ENCODE peak calls at places on chromosomes 6 and 20, in eight cellular contexts. S is breast epithelium, F is H1, Q is sigmoid colon, N is endothelial cell of umbilical vein, K is spleen, W is stomach, T is vagina. V is an unnamed sample.

GRCh38 chr20:25340380-25340779 is 50.3 kb downstream of the ABHD12 start:
- DNase-seq in S (no peak), F (no peak), Q (no peak), N (no peak), K (no peak), W (no peak), T (no peak), V (no peak)

GRCh38 chr20:63775096-63775978 is 35.8 kb downstream of the SLC2A4RG start:
- DNase-seq in S (no peak), F (no peak), Q (no peak), N (peak; percentile 60), K (no peak), W (no peak), T (no peak), V (no peak)

GRCh38 chr6:2580996-2581395 is 169.7 kb downstream of the MYLK4 start:
- DNase-seq in S (no peak), F (no peak), Q (no peak), N (no peak), K (no peak), W (no peak), T (no peak), V (no peak)

GRCh38 chr6:144090384-144090783 is 5.0 kb downstream of the SF3B5 start:
- DNase-seq in S (no peak), F (no peak), Q (no peak), N (no peak), K (no peak), W (no peak), T (no peak), V (no peak)

GRCh38 chr6:99940582-99940981 is 53.4 kb downstream of the MCHR2 start:
- DNase-seq in S (no peak), F (no peak), Q (no peak), N (no peak), K (no peak), W (no peak), T (no peak), V (no peak)

GRCh38 chr20:54011352-54011751 is 59.0 kb downstream of the BCAS1 start:
- DNase-seq in S (no peak), F (no peak), Q (no peak), N (no peak), K (no peak), W (no peak), T (no peak), V (no peak)

GRCh38 chr20:24972341-24972740 is 20.2 kb downstream of the APMAP start:
- DNase-seq in S (no peak), F (no peak), Q (peak; percentile 21), N (no peak), K (no peak), W (no peak), T (peak; percentile 71), V (no peak)

GRCh38 chr20:6718660-6719059 is 48.8 kb upstream of the BMP2 start:
- DNase-seq in S (no peak), F (no peak), Q (no peak), N (peak; percentile 29), K (no peak), W (no peak), T (no peak), V (no peak)

GRCh38 chr6:145587342-145587741 is 148.0 kb downstream of the EPM2A start:
- DNase-seq in S (no peak), F (no peak), Q (no peak), N (no peak), K (no peak), W (no peak), T (no peak), V (no peak)

GRCh38 chr6:125957845-125958244 is 1.3 kb downstream of the HINT3 start:
- DNase-seq in S (no peak), F (no peak), Q (no peak), N (peak; percentile 66), K (no peak), W (no peak), T (no peak), V (no peak)

GRCh38 chr20:46307139-46307998 is 929 bp downstream of the CDH22 start:
- DNase-seq in S (no peak), F (peak; percentile 49), Q (peak; percentile 74), N (peak; percentile 22), K (peak; percentile 93), W (peak; percentile 52), T (no peak), V (peak; percentile 97)

GRCh38 chr6:52759085-52759484 is 4.2 kb downstream of the GSTA2 start:
- DNase-seq in S (no peak), F (no peak), Q (no peak), N (no peak), K (no peak), W (no peak), T (no peak), V (no peak)

GRCh38 chr20:43462369-43463132 is 4.9 kb downstream of the SRSF6 start:
- DNase-seq in S (no peak), F (no peak), Q (no peak), N (no peak), K (no peak), W (no peak), T (no peak), V (no peak)
- TF ChIP-seq POLR2A in S (no peak), F (peak; percentile 25), Q (no peak), N (no peak), K (no peak), W (no peak), T (no peak), V (no peak)

GRCh38 chr6:156557269-156557885 is 219.8 kb upstream of the ARID1B start:
- DNase-seq in S (no peak), F (no peak), Q (no peak), N (no peak), K (peak; percentile 63), W (peak; percentile 62), T (peak; percentile 62), V (no peak)
- TF ChIP-seq POLR2AphosphoS5 in S (no peak), F (no peak), Q (no peak), N (no peak), K (no peak), W (no peak), T (no peak), V (no peak)

GRCh38 chr6:15500078-15500740 is 162.6 kb downstream of the DTNBP1 start:
- DNase-seq in S (no peak), F (no peak), Q (peak; percentile 37), N (no peak), K (no peak), W (no peak), T (no peak), V (no peak)
- TF ChIP-seq POLR2A in S (no peak), F (no peak), Q (no peak), N (no peak), K (no peak), W (no peak), T (no peak), V (no peak)

GRCh38 chr6:33391278-33392167 is at the start of gene KIFC1:
- DNase-seq in S (peak; percentile 99), F (peak; percentile 99), Q (peak; percentile 100), N (peak; percentile 100), K (peak; percentile 100), W (peak; percentile 99), T (peak; percentile 100), V (peak; percentile 91)

GRCh38 chr6:33390173-33390572 is 1.4 kb upstream of the KIFC1 start:
- DNase-seq in S (no peak), F (no peak), Q (no peak), N (no peak), K (no peak), W (no peak), T (no peak), V (no peak)

GRCh38 chr6:33392168-33392947 is 735 bp downstream of the KIFC1 start:
- DNase-seq in S (no peak), F (no peak), Q (no peak), N (peak; percentile 28), K (no peak), W (no peak), T (no peak), V (no peak)

GRCh38 chr6:33392979-33393378 is 1.4 kb downstream of the KIFC1 start:
- DNase-seq in S (no peak), F (no peak), Q (no peak), N (no peak), K (no peak), W (no peak), T (no peak), V (no peak)

DNA sequence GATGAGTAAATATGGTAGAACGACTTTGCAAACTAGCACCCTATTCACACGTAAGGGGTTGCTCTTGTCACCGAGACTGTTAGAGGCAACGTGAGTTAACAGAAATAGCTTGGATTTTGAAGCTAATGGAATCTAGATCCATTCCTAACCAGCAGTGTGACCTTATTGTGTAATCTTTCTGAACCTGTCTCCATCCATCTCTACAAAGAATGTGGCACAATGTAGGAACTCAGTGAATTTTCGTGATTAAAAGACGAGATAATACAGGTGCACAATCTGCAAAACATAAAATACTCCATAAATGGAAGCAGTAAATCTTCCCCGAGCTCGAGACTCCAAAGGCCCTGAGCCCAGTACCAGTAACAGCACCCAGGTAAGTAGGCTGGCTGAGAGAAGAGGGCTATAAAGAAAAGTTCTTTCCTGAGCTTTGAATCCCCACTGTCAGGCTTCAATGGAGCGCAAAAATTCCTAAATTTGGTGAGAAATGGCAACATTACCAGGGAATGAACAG is 801 bp upstream of the KIFC1 start:
- DNase-seq in S (no peak), F (no peak), Q (no peak), N (no peak), K (no peak), W (no peak), T (no peak), V (no peak)
- TF ChIP-seq POLR2AphosphoS5 in S (no peak), F (no peak), Q (no peak), N (no peak), K (no peak), W (no peak), T (no peak), V (no peak)